ENCODE peak calls at places on chromosomes 6 and 20, in five cellular contexts. One of them, this sample, is unnamed.

GRCh38 chr20:35702051-35702823 is 3.0 kb downstream of the ROMO1 start:
- DNase-seq in CD14-positive monocyte: no peak
- DNase-seq in cardiac muscle cell: no peak
- DNase-seq in GM13976: no peak
- DNase-seq in BJ: peak; percentile 58
- DNase-seq in this sample: peak; percentile 26

GRCh38 chr6:145844933-145845531 is 30.4 kb upstream of the FBXO30 start:
- DNase-seq in BJ: no peak
- DNase-seq in GM13976: no peak
- DNase-seq in CD14-positive monocyte: no peak
- DNase-seq in cardiac muscle cell: no peak
- DNase-seq in this sample: no peak

GRCh38 chr6:5094327-5094726 is 9.2 kb downstream of the PPP1R3G start:
- DNase-seq in GM13976: no peak
- DNase-seq in BJ: peak; percentile 94
- DNase-seq in cardiac muscle cell: peak; percentile 85
- DNase-seq in CD14-positive monocyte: no peak
- DNase-seq in this sample: peak; percentile 89

GRCh38 chr20:10789386-10789785 is 115.6 kb upstream of the JAG1 start:
- DNase-seq in CD14-positive monocyte: no peak
- DNase-seq in cardiac muscle cell: no peak
- DNase-seq in BJ: no peak
- DNase-seq in GM13976: no peak
- DNase-seq in this sample: no peak

GRCh38 chr6:4861564-4861963 is 85.4 kb downstream of the CDYL start:
- DNase-seq in GM13976: no peak
- DNase-seq in CD14-positive monocyte: no peak
- DNase-seq in BJ: no peak
- DNase-seq in cardiac muscle cell: no peak
- DNase-seq in this sample: no peak

GRCh38 chr6:44837741-44838140 is 450.2 kb downstream of the CDC5L start:
- DNase-seq in CD14-positive monocyte: no peak
- DNase-seq in cardiac muscle cell: peak; percentile 42
- DNase-seq in GM13976: no peak
- DNase-seq in BJ: no peak
- DNase-seq in this sample: no peak

GRCh38 chr6:41577865-41578713 is 31.9 kb downstream of the FOXP4 start:
- DNase-seq in cardiac muscle cell: peak; percentile 48
- DNase-seq in CD14-positive monocyte: no peak
- DNase-seq in BJ: no peak
- DNase-seq in GM13976: no peak
- DNase-seq in this sample: no peak

GRCh38 chr6:156852858-156853216 is 75.7 kb downstream of the ARID1B start:
- DNase-seq in cardiac muscle cell: no peak
- DNase-seq in CD14-positive monocyte: no peak
- DNase-seq in BJ: no peak
- DNase-seq in GM13976: no peak
- DNase-seq in this sample: no peak

GRCh38 chr20:36629719-36630340 is 16.2 kb downstream of the SLA2 start:
- DNase-seq in CD14-positive monocyte: no peak
- DNase-seq in GM13976: peak; percentile 69
- DNase-seq in cardiac muscle cell: peak; percentile 23
- DNase-seq in BJ: no peak
- DNase-seq in this sample: no peak

GRCh38 chr6:43274916-43275597 is 23.0 kb upstream of the SLC22A7 start:
- DNase-seq in CD14-positive monocyte: no peak
- DNase-seq in BJ: no peak
- DNase-seq in cardiac muscle cell: no peak
- DNase-seq in GM13976: peak; percentile 72
- DNase-seq in this sample: no peak

GRCh38 chr20:25005220-25005619 is 12.7 kb upstream of the APMAP start:
- DNase-seq in GM13976: no peak
- DNase-seq in CD14-positive monocyte: no peak
- DNase-seq in BJ: no peak
- DNase-seq in cardiac muscle cell: peak; percentile 28
- DNase-seq in this sample: peak; percentile 76

GRCh38 chr20:44218441-44218840 is 7.9 kb upstream of the OSER1 start:
- DNase-seq in cardiac muscle cell: no peak
- DNase-seq in CD14-positive monocyte: no peak
- DNase-seq in GM13976: no peak
- DNase-seq in BJ: no peak
- DNase-seq in this sample: no peak

GRCh38 chr20:44219287-44219686 is 8.7 kb upstream of the OSER1 start:
- DNase-seq in GM13976: no peak
- DNase-seq in cardiac muscle cell: no peak
- DNase-seq in CD14-positive monocyte: no peak
- DNase-seq in BJ: no peak
- DNase-seq in this sample: no peak

GRCh38 chr20:44219791-44220190 is 9.2 kb upstream of the OSER1 start:
- DNase-seq in BJ: no peak
- DNase-seq in GM13976: no peak
- DNase-seq in CD14-positive monocyte: no peak
- DNase-seq in cardiac muscle cell: no peak
- DNase-seq in this sample: no peak

GRCh38 chr20:44215125-44215524 is 4.6 kb upstream of the OSER1 start:
- DNase-seq in BJ: no peak
- DNase-seq in GM13976: peak; percentile 53
- DNase-seq in cardiac muscle cell: peak; percentile 80
- DNase-seq in CD14-positive monocyte: peak; percentile 52
- DNase-seq in this sample: no peak

GRCh38 chr20:44217342-44218092 is 6.9 kb upstream of the OSER1 start:
- DNase-seq in CD14-positive monocyte: peak; percentile 55
- DNase-seq in GM13976: peak; percentile 53
- DNase-seq in cardiac muscle cell: peak; percentile 84
- DNase-seq in BJ: no peak
- DNase-seq in this sample: peak; percentile 48
- TF ChIP-seq CTCF in CD14-positive monocyte: peak; percentile 94
- TF ChIP-seq CTCF in GM13976: peak; percentile 93
- TF ChIP-seq CTCF in cardiac muscle cell: peak; percentile 97
- TF ChIP-seq CTCF in BJ: peak; percentile 96
- TF ChIP-seq CTCF in this sample: peak; percentile 96

DNA sequence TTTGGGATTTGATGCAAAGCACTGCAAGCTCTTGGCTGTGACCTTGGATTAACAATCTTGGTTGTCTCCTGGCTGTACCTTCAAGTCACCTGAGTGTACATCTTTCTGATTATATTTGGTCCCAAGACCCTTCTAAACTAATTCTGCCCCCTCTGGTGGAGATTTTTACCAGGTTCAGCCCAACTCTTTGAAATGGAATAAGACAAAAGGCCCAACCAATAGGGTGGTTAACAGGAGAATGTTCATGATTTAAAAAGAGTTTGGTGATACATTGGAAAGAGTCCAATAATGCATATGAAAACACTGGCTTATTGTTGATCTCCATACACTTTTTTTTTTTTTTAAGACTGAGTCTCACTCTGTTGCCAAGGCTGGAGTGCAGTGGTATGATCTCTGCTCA is 77.5 kb upstream of the CD83 start:
- DNase-seq in cardiac muscle cell: no peak
- DNase-seq in CD14-positive monocyte: no peak
- DNase-seq in BJ: no peak
- DNase-seq in GM13976: no peak
- DNase-seq in this sample: no peak
- TF ChIP-seq CTCF in cardiac muscle cell: no peak
- TF ChIP-seq CTCF in CD14-positive monocyte: no peak
- TF ChIP-seq CTCF in BJ: no peak
- TF ChIP-seq CTCF in GM13976: no peak
- TF ChIP-seq CTCF in this sample: no peak

DNA sequence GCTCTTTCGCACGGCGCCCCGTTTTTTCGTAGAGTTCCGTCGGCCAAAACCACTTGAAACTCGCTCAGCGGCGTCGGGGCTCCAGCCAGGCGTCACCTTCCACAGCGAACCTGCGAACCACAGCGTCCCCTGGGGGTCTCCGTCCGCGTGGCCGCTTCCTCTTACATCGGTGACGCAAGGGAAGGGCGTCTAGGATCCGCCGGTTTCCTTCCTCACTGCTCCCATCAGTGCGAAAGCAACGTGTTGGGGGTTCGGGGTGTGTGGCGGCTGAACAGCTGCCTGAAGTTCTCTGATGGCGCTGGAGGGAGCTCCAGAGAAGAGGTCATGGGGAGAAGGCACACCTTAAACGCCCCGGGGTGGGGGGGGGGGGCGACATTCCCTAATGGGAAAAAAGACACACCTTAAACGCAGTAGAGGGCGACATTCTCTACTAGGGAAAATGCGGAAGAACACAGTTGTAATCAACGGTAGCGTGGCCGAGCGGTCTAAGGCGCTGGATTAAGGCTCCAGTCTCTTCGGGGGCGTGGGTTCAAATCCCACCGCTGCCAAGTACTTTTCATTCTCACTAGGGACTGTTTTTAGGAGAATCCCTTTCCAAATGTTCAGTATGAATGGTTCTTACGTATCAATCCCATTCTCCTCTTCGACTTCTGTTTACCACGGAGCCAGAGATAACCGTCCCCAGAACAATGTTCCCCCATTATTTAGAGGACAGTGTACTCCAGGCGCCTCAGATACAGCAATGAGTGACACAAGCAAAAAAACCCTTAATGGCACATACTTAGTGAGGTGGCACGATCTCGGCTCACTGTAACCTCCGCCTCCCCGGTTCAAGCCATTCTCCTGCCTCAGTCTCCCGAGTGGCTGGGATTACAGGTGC is 16.3 kb downstream of the ZNF311 start:
- DNase-seq in cardiac muscle cell: peak; percentile 86
- DNase-seq in BJ: no peak
- DNase-seq in GM13976: peak; percentile 68
- DNase-seq in CD14-positive monocyte: peak; percentile 71
- DNase-seq in this sample: no peak
- TF ChIP-seq CTCF in cardiac muscle cell: peak; percentile 64
- TF ChIP-seq CTCF in BJ: peak; percentile 53
- TF ChIP-seq CTCF in GM13976: peak; percentile 39
- TF ChIP-seq CTCF in CD14-positive monocyte: peak; percentile 69
- TF ChIP-seq CTCF in this sample: peak; percentile 50

GRCh38 chr6:170485159-170485558 is 67.9 kb downstream of the PSMB1 start:
- DNase-seq in CD14-positive monocyte: no peak
- DNase-seq in BJ: no peak
- DNase-seq in GM13976: no peak
- DNase-seq in cardiac muscle cell: peak; percentile 25
- DNase-seq in this sample: no peak

GRCh38 chr6:170483413-170483812 is 69.7 kb downstream of the PSMB1 start:
- DNase-seq in CD14-positive monocyte: no peak
- DNase-seq in BJ: no peak
- DNase-seq in cardiac muscle cell: no peak
- DNase-seq in GM13976: no peak
- DNase-seq in this sample: no peak

GRCh38 chr6:170476360-170476759 is 76.7 kb downstream of the PSMB1 start:
- DNase-seq in cardiac muscle cell: no peak
- DNase-seq in CD14-positive monocyte: no peak
- DNase-seq in GM13976: no peak
- DNase-seq in BJ: no peak
- DNase-seq in this sample: no peak

GRCh38 chr6:170475118-170475517 is 78.0 kb downstream of the PSMB1 start:
- DNase-seq in BJ: no peak
- DNase-seq in cardiac muscle cell: no peak
- DNase-seq in GM13976: no peak
- DNase-seq in CD14-positive monocyte: no peak
- DNase-seq in this sample: no peak

GRCh38 chr6:170480045-170480714 is 72.9 kb downstream of the PSMB1 start:
- DNase-seq in CD14-positive monocyte: no peak
- DNase-seq in BJ: no peak
- DNase-seq in cardiac muscle cell: peak; percentile 63
- DNase-seq in GM13976: no peak
- DNase-seq in this sample: no peak
- TF ChIP-seq CTCF in CD14-positive monocyte: no peak
- TF ChIP-seq CTCF in BJ: peak; percentile 35
- TF ChIP-seq CTCF in cardiac muscle cell: peak; percentile 56
- TF ChIP-seq CTCF in GM13976: no peak
- TF ChIP-seq CTCF in this sample: peak; percentile 40

DNA sequence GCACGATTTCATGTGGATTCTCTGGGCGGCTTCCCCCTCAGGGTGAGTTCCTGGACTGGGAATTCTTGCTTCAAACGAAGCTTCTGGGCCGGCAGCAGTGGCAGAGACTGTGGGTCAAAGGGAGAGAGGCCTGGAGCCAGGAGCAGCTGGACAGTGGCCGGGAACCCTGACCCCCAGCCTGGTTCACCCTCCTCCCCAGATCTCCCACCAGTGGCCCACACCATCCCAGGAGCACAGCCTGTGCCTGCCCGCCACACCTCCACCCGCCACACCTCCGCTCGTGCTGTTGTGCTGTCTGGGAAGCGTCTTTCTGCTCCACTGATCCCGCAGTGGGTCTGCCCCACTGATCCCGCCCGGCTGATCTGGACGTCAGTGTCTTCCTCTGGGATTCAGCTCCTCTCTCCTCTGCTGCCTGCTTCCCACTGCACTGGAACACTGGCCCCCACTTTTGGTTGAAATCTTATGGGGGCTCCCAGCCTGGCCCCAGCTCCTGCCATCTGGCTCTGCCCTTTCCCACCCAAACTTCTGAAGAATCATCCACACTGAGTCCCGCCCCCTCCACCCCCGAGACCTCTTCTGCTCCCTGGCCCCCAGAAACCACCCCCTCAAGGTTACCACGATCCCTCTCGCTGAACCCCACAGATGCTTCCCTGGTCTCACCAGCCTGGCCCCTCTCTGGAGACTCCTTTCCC is 9.8 kb downstream of the ZBP1 start:
- DNase-seq in GM13976: no peak
- DNase-seq in cardiac muscle cell: no peak
- DNase-seq in CD14-positive monocyte: no peak
- DNase-seq in BJ: no peak
- DNase-seq in this sample: no peak
- TF ChIP-seq CTCF in GM13976: no peak
- TF ChIP-seq CTCF in cardiac muscle cell: no peak
- TF ChIP-seq CTCF in CD14-positive monocyte: no peak
- TF ChIP-seq CTCF in BJ: no peak
- TF ChIP-seq CTCF in this sample: no peak

DNA sequence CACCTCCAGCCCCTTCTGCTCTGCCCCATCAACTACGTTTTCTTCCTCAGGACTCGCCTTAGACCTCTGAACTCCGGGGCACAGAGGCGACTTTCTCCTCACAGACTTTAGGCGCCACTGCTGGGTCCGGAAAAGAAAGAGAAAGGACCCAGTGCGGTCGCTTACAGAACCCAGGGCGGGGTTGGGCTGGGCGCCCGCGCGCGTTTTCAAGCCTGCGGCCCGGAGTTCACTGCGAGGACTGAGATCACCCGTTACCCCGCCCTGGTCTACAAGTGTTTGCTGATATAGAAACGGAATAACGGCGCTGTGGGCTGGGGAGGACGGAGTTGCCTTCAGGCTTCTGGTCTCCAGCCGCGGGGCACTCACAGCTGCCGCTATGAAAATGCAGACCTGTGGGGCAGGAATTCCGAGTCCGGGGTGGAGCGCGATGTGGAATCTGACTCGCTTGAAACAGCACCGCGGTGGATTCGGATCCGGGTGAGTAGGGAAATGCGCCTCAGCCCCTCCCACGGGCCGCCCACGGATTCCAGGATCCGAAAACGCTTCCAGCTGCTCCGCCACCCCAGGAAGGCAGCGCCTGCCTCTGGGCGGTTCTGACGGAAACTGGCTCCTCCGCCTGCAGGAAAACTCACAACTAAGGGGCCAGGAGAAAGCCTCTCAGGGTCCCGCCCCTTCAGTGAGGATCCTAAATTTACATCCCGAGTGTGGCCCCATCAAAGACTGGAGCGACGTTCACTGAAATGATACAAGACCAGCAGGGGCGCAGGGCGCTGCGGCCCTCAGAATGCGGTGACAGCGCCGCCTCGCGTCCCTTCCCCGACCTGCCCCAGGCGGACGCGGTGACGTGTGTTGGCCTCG is 29.4 kb downstream of the HLA-F start:
- DNase-seq in CD14-positive monocyte: peak; percentile 82
- DNase-seq in cardiac muscle cell: peak; percentile 90
- DNase-seq in GM13976: peak; percentile 89
- DNase-seq in BJ: peak; percentile 59
- DNase-seq in this sample: peak; percentile 57
- TF ChIP-seq CTCF in CD14-positive monocyte: peak; percentile 98
- TF ChIP-seq CTCF in cardiac muscle cell: peak; percentile 98
- TF ChIP-seq CTCF in GM13976: peak; percentile 99
- TF ChIP-seq CTCF in BJ: peak; percentile 100
- TF ChIP-seq CTCF in this sample: peak; percentile 99

GRCh38 chr6:26329763-26330511 is 35.1 kb upstream of the BTN3A2 start:
- DNase-seq in cardiac muscle cell: peak; percentile 57
- DNase-seq in GM13976: no peak
- DNase-seq in BJ: no peak
- DNase-seq in CD14-positive monocyte: no peak
- DNase-seq in this sample: no peak
- TF ChIP-seq CTCF in cardiac muscle cell: no peak
- TF ChIP-seq CTCF in GM13976: no peak
- TF ChIP-seq CTCF in BJ: no peak
- TF ChIP-seq CTCF in CD14-positive monocyte: no peak
- TF ChIP-seq CTCF in this sample: no peak